ENCODE peak calls at places on chromosomes 3 and 15, in five cellular contexts. X is fibroblast of lung, L is PC-3, V is mesenchymal stem cell, E is neuronal stem cell. N is an unnamed sample. For H3K4me1, the result is how much of the 10 kb centered on the place peaks cover.

GRCh38 chr3:192772495-192772894 is 45.2 kb upstream of the FGF12 start:
- DNase-seq in E (no peak), X (peak), V (peak), L (peak), N (peak)

GRCh38 chr3:129228891-129229585 is 20.4 kb upstream of the COPG1 start:
- DNase-seq in X (peak), L (peak), V (peak), E (no peak), N (peak)

GRCh38 chr3:12954891-12955650 is 113.7 kb upstream of the RPL32 start:
- DNase-seq in V (peak), E (no peak), L (no peak), X (peak), N (peak)

GRCh38 chr3:172159962-172160538 is 120.7 kb downstream of the FNDC3B start:
- DNase-seq in E (no peak), X (peak), L (no peak), V (no peak), N (peak)

GRCh38 chr15:97904196-97904572 is 56.3 kb upstream of the ARRDC4 start:
- DNase-seq in V (peak), L (peak), E (peak), X (peak), N (peak)

GRCh38 chr3:22900296-22900695 is 302.8 kb upstream of the UBE2E2 start:
- DNase-seq in X (no peak), L (no peak), V (no peak), E (no peak), N (no peak)

GRCh38 chr3:33687406-33688010 is 30.5 kb downstream of the CLASP2 start:
- DNase-seq in X (peak), V (peak), L (no peak), E (no peak), N (peak)

GRCh38 chr15:89369548-89369947 is 34.9 kb upstream of the POLG start:
- DNase-seq in E (no peak), X (no peak), V (no peak), L (no peak), N (no peak)

GRCh38 chr15:48176097-48176496 is 2.0 kb downstream of the MYEF2 start:
- DNase-seq in X (peak), E (no peak), V (peak), L (no peak), N (no peak)

GRCh38 chr3:78255403-78255802 is 1215.5 kb downstream of the ROBO2 start:
- DNase-seq in X (peak), L (no peak), E (no peak), V (peak), N (peak)

GRCh38 chr15:77118787-77119410 is 48.0 kb upstream of the TSPAN3 start:
- DNase-seq in X (peak), E (no peak), V (peak), L (peak), N (peak)

GRCh38 chr3:128309026-128309425 is 155.7 kb downstream of the EEFSEC start:
- DNase-seq in E (no peak), V (no peak), X (no peak), L (no peak), N (no peak)

GRCh38 chr15:79432345-79433311 is 492 bp downstream of the MINAR1 start:
- DNase-seq in V (no peak), X (no peak), L (no peak), E (no peak), N (no peak)

GRCh38 chr15:69729167-69729748 is 276.6 kb downstream of the RPLP1 start:
- DNase-seq in L (peak), E (no peak), X (no peak), V (peak), N (peak)

GRCh38 chr3:65385805-65386204 is 652.9 kb downstream of the MAGI1 start:
- DNase-seq in L (no peak), X (no peak), V (no peak), E (no peak), N (no peak)

GRCh38 chr3:169112153-169112892 is 551.2 kb downstream of the MECOM start:
- DNase-seq in X (peak), V (peak), E (no peak), L (peak), N (peak)

GRCh38 chr3:39548282-39548681 is 80.8 kb downstream of the MOBP start:
- DNase-seq in V (peak), E (no peak), L (no peak), X (no peak), N (peak)

GRCh38 chr3:149579838-149580542 is 77.8 kb downstream of the WWTR1 start:
- DNase-seq in E (no peak), V (peak), L (peak), X (peak), N (peak)

GRCh38 chr3:131849640-131850039 is 185.2 kb downstream of the CPNE4 start:
- DNase-seq in L (no peak), E (no peak), V (no peak), X (no peak), N (no peak)

GRCh38 chr3:13425692-13426091 is 5.6 kb upstream of the NUP210 start:
- DNase-seq in X (no peak), V (no peak), L (no peak), E (no peak), N (no peak)

GRCh38 chr3:175535351-175535750 is 676.2 kb downstream of the NAALADL2 start:
- DNase-seq in L (peak), V (no peak), X (no peak), E (no peak), N (no peak)

GRCh38 chr3:107657971-107658370 is 135.2 kb downstream of the BBX start:
- DNase-seq in V (no peak), L (peak), X (no peak), E (no peak), N (peak)

GRCh38 chr15:57610130-57610529 is 18.4 kb downstream of the MYZAP start:
- DNase-seq in E (no peak), X (peak), L (peak), V (peak), N (peak)

GRCh38 chr15:36831125-36831914 is 251.9 kb downstream of the CDIN1 start:
- DNase-seq in E (no peak), V (peak), X (peak), L (peak), N (peak)

GRCh38 chr15:70088887-70089691 is 8.6 kb downstream of the TLE3 start:
- DNase-seq in L (no peak), X (peak), V (peak), E (no peak), N (no peak)

GRCh38 chr3:24410861-24411260 is 83.8 kb downstream of the THRB start:
- DNase-seq in L (no peak), V (no peak), E (no peak), X (no peak), N (no peak)

GRCh38 chr3:117443014-117443413 is 733.4 kb downstream of the TUSC7 start:
- DNase-seq in V (no peak), X (peak), L (no peak), E (no peak), N (peak)

GRCh38 chr3:101695779-101696372 is 9.4 kb upstream of the RPL24 start:
- DNase-seq in V (peak), E (peak), X (peak), L (peak), N (peak)

GRCh38 chr15:100335335-100335999 is 6.3 kb downstream of the ADAMTS17 start:
- DNase-seq in V (no peak), E (no peak), X (no peak), L (peak), N (no peak)

GRCh38 chr3:126422571-126423091 is 27.9 kb downstream of the CFAP100 start:
- DNase-seq in E (no peak), V (no peak), X (no peak), L (no peak), N (no peak)

GRCh38 chr3:194306109-194306686 is 44.9 kb downstream of the CPN2 start:
- DNase-seq in V (no peak), L (no peak), E (no peak), X (no peak), N (no peak)

GRCh38 chr15:69403611-69404010 is 10.5 kb upstream of the KIF23 start:
- DNase-seq in V (peak), L (peak), E (no peak), X (peak), N (peak)

GRCh38 chr3:63199606-63200005 is 78.5 kb upstream of the SYNPR start:
- DNase-seq in L (no peak), V (no peak), X (no peak), E (no peak), N (no peak)

GRCh38 chr15:38714309-38715072 is 149.9 kb upstream of the RASGRP1 start:
- DNase-seq in V (peak), E (no peak), L (peak), X (peak), N (peak)

DNA sequence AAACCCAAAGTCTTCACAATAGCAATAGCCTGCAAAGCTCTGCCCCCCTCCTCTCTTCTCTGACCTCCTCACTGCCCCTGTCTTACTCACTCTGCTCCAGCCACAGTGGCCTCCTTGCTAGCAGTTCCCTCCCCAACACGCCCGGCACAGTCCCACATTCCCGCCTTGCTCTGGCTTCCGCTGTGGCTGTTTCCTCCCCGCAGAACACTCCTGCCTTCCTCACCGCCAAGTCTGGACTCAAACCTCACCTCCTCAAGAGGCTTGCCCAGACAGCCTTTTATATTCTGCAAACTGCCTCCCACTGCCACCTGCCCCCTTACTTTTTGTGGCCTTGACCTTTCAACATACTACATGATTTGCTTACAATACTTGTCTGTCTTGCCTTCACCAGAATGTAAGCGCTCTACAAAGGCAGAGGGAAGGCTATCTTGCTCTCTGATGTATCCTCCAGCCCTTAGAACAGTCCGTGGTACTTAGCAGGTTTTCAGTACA is 406 bp upstream of the MPI start:
- DNase-seq in V (peak), X (peak), L (no peak), E (no peak), N (peak)
- H3K9ac ChIP-seq in V (peak), X (no peak), L (peak), E (no peak), N (peak)

DNA sequence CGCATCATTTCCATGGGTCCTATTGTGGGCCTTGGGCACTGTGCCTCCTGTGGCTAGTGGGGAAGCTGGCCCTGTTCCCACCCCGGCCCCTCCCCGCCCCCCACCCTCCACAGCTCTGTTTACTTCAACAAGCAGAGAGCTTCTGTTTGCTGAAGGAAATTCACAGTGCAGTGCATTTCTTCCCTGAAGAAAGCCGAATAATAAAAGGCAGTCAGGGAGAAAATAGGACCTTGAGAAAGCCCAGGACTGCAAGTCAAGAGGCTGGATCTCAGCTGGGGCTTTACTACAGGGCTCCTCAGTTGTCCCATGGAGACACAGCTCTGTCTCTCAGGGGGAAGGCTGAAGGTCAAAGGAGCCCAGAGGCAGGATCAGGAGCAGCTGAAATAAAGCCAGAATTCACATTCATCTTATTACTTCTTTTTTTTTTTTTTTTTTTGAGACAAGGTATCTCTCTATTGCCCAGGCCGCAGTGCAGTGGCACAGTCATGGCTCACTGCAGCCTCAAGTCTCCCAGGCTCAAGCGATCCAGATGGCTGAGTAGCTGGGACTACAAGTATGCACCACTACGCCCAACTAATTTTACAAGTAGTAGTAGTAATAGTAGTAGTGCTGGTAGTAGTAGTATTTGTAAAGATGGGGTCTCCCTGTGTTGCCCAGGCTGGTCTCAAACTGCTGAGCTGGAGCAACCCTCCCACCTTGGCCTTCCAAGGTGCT is 33.0 kb upstream of the LACTB start:
- DNase-seq in E (no peak), V (peak), X (no peak), L (no peak), N (no peak)
- H3K4me3 ChIP-seq in E (no peak), V (no peak), X (no peak), L (no peak), N (no peak)

GRCh38 chr3:52779011-52779410 is 1.6 kb downstream of the ITIH1 start:
- DNase-seq in V (no peak), E (no peak), X (no peak), L (no peak), N (no peak)

GRCh38 chr3:52781741-52782140 is 4.3 kb downstream of the ITIH1 start:
- DNase-seq in E (no peak), L (no peak), V (no peak), X (no peak), N (no peak)

GRCh38 chr3:52777959-52778805 is 783 bp downstream of the ITIH1 start:
- DNase-seq in V (no peak), L (no peak), E (no peak), X (no peak), N (no peak)

GRCh38 chr3:52780298-52780585 is 2.8 kb downstream of the ITIH1 start:
- DNase-seq in E (no peak), X (no peak), V (no peak), L (no peak), N (no peak)

GRCh38 chr3:52779411-52780297 is 2.3 kb downstream of the ITIH1 start:
- DNase-seq in L (no peak), E (no peak), V (no peak), X (no peak), N (no peak)
- H3K4me1 ChIP-seq in L (under half), E (under half), V (under half), X (under half), N (under half)

DNA sequence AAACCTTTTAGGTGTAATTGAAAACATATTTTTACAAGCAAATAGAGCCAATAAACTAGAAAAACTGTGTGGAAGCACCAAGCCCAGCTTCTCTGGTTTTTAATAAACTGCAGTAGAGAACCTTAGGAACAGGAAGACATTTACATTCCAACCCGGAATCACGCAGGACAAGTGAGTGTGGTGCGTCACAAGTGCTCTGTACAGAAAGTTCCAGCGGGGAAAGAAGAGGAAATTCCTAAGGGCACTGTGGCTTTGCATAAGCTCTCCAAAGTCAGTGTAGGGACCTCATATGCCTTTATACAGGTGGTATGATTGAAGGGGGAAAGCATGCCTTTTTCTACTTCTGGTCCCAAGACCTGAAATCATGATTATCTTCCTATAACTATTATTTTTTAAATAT is 21.6 kb downstream of the COL8A1 start:
- DNase-seq in E (no peak), V (peak), X (peak), L (no peak), N (no peak)
- H3K9ac ChIP-seq in E (no peak), V (peak), X (no peak), L (no peak), N (peak)

GRCh38 chr3:7977245-7978103 is 524.1 kb upstream of the LMCD1 start:
- DNase-seq in E (peak), X (peak), V (no peak), L (no peak), N (no peak)

DNA sequence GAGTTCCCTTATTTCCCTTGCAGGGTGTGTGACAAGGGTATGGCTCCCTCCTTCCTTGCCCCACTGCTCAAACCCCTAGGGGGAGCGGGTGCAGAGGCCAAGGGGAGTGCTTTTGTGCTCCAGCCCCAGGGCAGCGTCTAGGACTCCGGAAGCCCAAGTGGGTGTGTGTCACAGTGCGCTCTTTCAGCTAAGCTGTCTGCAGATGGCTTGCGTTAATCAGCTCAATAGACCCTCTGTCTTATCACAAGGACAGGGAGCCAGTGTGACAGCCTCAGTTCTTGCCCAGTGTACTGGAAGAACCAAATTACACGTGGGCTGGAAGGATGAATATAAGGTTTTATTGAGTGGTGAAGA is 523.5 kb upstream of the LMCD1 start:
- DNase-seq in L (no peak), V (no peak), X (peak), E (peak), N (no peak)
- H3K4me3 ChIP-seq in L (no peak), V (no peak), X (no peak), E (no peak), N (no peak)

DNA sequence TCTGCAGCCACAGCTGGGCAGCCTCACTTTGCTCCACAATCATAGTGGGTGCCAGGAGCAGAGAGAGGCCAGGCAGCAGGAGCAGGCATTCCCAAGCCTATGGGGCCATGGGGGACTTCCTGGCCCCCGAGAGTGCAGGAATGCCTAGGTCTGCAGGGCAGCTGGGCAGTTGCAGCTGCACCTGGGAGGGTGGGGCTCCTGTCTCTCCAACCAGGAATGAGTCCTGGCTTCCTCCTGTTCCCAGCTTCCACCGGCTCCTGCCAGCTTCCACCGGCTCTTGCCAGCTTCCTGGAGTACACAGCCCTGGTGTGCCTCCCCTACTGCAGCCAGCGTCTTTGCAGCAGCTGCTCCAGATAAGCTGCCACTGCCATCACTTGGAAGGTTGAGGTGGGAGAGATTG is 86.3 kb upstream of the CDV3 start:
- DNase-seq in V (no peak), E (no peak), L (no peak), X (no peak), N (no peak)
- H3K4me1 ChIP-seq in V (under half), E (under half), L (under half), X (under half), N (under half)

GRCh38 chr15:67179411-67179995 is 75.0 kb downstream of the AAGAB start:
- DNase-seq in E (no peak), L (no peak), X (no peak), V (no peak), N (no peak)
- H3K9ac ChIP-seq in E (no peak), L (no peak), X (no peak), V (no peak), N (no peak)

GRCh38 chr3:161371441-161372320 is at the start of gene SPTSSB:
- DNase-seq in L (peak), E (peak), X (peak), V (peak), N (peak)
- H3K4me3 ChIP-seq in L (peak), E (peak), X (peak), V (peak), N (peak)